ENCODE peak calls at places on chromosomes 5 and 9, in six cellular contexts. U is PC-3; Q is stimulated activated CD4-positive, alpha-beta T cell treated with anti-CD3 and anti-CD28 coated beads, Interleukin-4, amount 100 ng/mL, for 1 hour; D is pons; F is M059J; Z is choroid plexus epithelial cell. K is an unnamed sample.

GRCh38 chr9:35757527-35758275 is 3.6 kb upstream of the MSMP start:
- DNase-seq in U (peak; percentile 60), Q (no peak), D (peak; percentile 38), F (peak; percentile 60), Z (no peak), K (no peak)

GRCh38 chr9:91176426-91176825 is 185.3 kb downstream of the AUH start:
- DNase-seq in U (no peak), Q (no peak), D (no peak), F (no peak), Z (no peak), K (no peak)

GRCh38 chr5:4994994-4995393 is 145.1 kb upstream of the ADAMTS16 start:
- DNase-seq in U (peak; percentile 24), Q (no peak), D (no peak), F (peak; percentile 84), Z (peak; percentile 8), K (peak; percentile 1)

GRCh38 chr5:131488463-131488862 is 146.6 kb downstream of the RAPGEF6 start:
- DNase-seq in U (no peak), Q (no peak), D (peak; percentile 78), F (no peak), Z (peak; percentile 8), K (peak; percentile 7)

GRCh38 chr9:92463387-92463786 is 18.9 kb downstream of the ASPN start:
- DNase-seq in U (no peak), Q (no peak), D (no peak), F (no peak), Z (no peak), K (no peak)

GRCh38 chr9:17063535-17064135 is 71.2 kb upstream of the CNTLN start:
- DNase-seq in U (peak; percentile 70), Q (no peak), D (peak; percentile 48), F (peak; percentile 66), Z (peak; percentile 86), K (peak; percentile 64)

GRCh38 chr5:154197801-154198461 is 7.4 kb downstream of the GALNT10 start:
- DNase-seq in U (peak; percentile 94), Q (peak; percentile 51), D (no peak), F (peak; percentile 98), Z (no peak), K (peak; percentile 35)

GRCh38 chr5:133962801-133963476 is 5.5 kb downstream of the C5orf15 start:
- DNase-seq in U (no peak), Q (no peak), D (no peak), F (peak; percentile 85), Z (peak; percentile 73), K (peak; percentile 79)

GRCh38 chr5:153756540-153756939 is 266.1 kb downstream of the GRIA1 start:
- DNase-seq in U (no peak), Q (no peak), D (no peak), F (peak; percentile 6), Z (peak; percentile 6), K (peak; percentile 6)

GRCh38 chr9:87610200-87611155 is 112.8 kb downstream of the DAPK1 start:
- DNase-seq in U (no peak), Q (no peak), D (no peak), F (no peak), Z (peak; percentile 63), K (peak; percentile 39)

GRCh38 chr9:108710424-108710823 is 145.4 kb downstream of the ACTL7B start:
- DNase-seq in U (no peak), Q (no peak), D (no peak), F (peak; percentile 6), Z (no peak), K (no peak)

GRCh38 chr5:64364426-64364825 is 141.4 kb upstream of the RGS7BP start:
- DNase-seq in U (no peak), Q (no peak), D (no peak), F (no peak), Z (no peak), K (no peak)

GRCh38 chr9:113349434-113350337 is at the start of gene BSPRY:
- DNase-seq in U (peak; percentile 60), Q (no peak), D (no peak), F (no peak), Z (no peak), K (no peak)

GRCh38 chr9:10226996-10227395 is 385.8 kb downstream of the PTPRD start:
- DNase-seq in U (no peak), Q (no peak), D (no peak), F (no peak), Z (no peak), K (no peak)

GRCh38 chr5:68505917-68506860 is 290.6 kb downstream of the PIK3R1 start:
- DNase-seq in U (peak; percentile 19), Q (no peak), D (no peak), F (peak; percentile 94), Z (peak; percentile 69), K (peak; percentile 67)

GRCh38 chr9:137138058-137138697 is 776 bp upstream of the GRIN1 start:
- DNase-seq in U (no peak), Q (no peak), D (no peak), F (no peak), Z (no peak), K (no peak)

GRCh38 chr5:152329896-152330295 is 75.2 kb downstream of the NMUR2 start:
- DNase-seq in U (no peak), Q (no peak), D (peak; percentile 28), F (no peak), Z (no peak), K (no peak)

GRCh38 chr9:77562021-77562748 is 85.9 kb downstream of the GNA14 start:
- DNase-seq in U (no peak), Q (no peak), D (no peak), F (no peak), Z (no peak), K (no peak)

GRCh38 chr9:93713716-93714115 is 137.3 kb downstream of the PHF2 start:
- DNase-seq in U (no peak), Q (no peak), D (no peak), F (peak; percentile 27), Z (peak; percentile 11), K (no peak)

GRCh38 chr5:8756498-8757084 is 789.3 kb downstream of the SEMA5A start:
- DNase-seq in U (peak; percentile 87), Q (no peak), D (peak; percentile 83), F (peak; percentile 72), Z (peak; percentile 69), K (peak; percentile 60)

GRCh38 chr9:16611969-16612368 is 258.5 kb downstream of the BNC2 start:
- DNase-seq in U (no peak), Q (no peak), D (no peak), F (no peak), Z (peak; percentile 66), K (peak; percentile 73)

GRCh38 chr5:135993894-135994514 is 34.8 kb upstream of the TGFBI start:
- DNase-seq in U (peak; percentile 25), Q (no peak), D (no peak), F (peak; percentile 82), Z (peak; percentile 80), K (peak; percentile 96)

GRCh38 chr5:117504245-117504644 is 929.6 kb upstream of the SEMA6A start:
- DNase-seq in U (no peak), Q (no peak), D (no peak), F (no peak), Z (no peak), K (peak; percentile 0)

GRCh38 chr5:464843-465590 is 22.0 kb downstream of the EXOC3 start:
- DNase-seq in U (no peak), Q (peak; percentile 1), D (no peak), F (no peak), Z (no peak), K (no peak)

GRCh38 chr9:16175461-16175860 is 622.6 kb downstream of the CCDC171 start:
- DNase-seq in U (peak; percentile 6), Q (no peak), D (no peak), F (peak; percentile 39), Z (no peak), K (peak; percentile 18)

GRCh38 chr5:129387944-129388343 is 72.2 kb upstream of the ADAMTS19 start:
- DNase-seq in U (no peak), Q (no peak), D (no peak), F (no peak), Z (no peak), K (no peak)

GRCh38 chr5:133758641-133759040 is 146.3 kb upstream of the FSTL4 start:
- DNase-seq in U (peak; percentile 5), Q (no peak), D (no peak), F (no peak), Z (no peak), K (no peak)

K was measured in IMR-90.